ENCODE peak calls at places on chromosomes 1 and 21, in four cellular contexts. U is IMR-90, V is neuronal stem cell, H is mesendoderm. W is an unnamed sample.

GRCh38 chr21:33541105-33541711 is 709 bp downstream of the GART start:
- DNase-seq in U (peak), V (no peak), H (peak), W (no peak)

GRCh38 chr21:45590726-45591618 is 48.7 kb upstream of the SLC19A1 start:
- DNase-seq in U (no peak), V (no peak), H (no peak), W (peak)

GRCh38 chr21:39613029-39613934 is 542 bp downstream of the B3GALT5 start:
- DNase-seq in U (no peak), V (no peak), H (peak), W (no peak)

GRCh38 chr1:23524716-23525401 is 6.2 kb downstream of the E2F2 start:
- DNase-seq in U (no peak), V (no peak), H (no peak), W (no peak)

GRCh38 chr1:35866998-35867397 is 16.0 kb upstream of the AGO1 start:
- DNase-seq in U (no peak), V (no peak), H (no peak), W (no peak)

GRCh38 chr1:21324368-21325137 is 34.3 kb upstream of the ECE1 start:
- DNase-seq in U (peak), V (no peak), H (peak), W (peak)

GRCh38 chr1:201480231-201481003 is 11.4 kb upstream of the PHLDA3 start:
- DNase-seq in U (no peak), V (no peak), H (peak), W (peak)

GRCh38 chr1:32702599-32703478 is at the start of gene SYNC:
- DNase-seq in U (peak), V (no peak), H (no peak), W (no peak)

GRCh38 chr1:92484472-92485373 is 2.0 kb downstream of the GFI1 start:
- DNase-seq in U (no peak), V (peak), H (peak), W (no peak)

GRCh38 chr1:9004731-9005708 is 21.2 kb downstream of the SLC2A7 start:
- DNase-seq in U (peak), V (peak), H (peak), W (peak)

GRCh38 chr1:48749068-48749467 is 27.6 kb downstream of the BEND5 start:
- DNase-seq in U (no peak), V (no peak), H (no peak), W (no peak)

GRCh38 chr1:47555307-47555706 is 117.5 kb downstream of the FOXD2 start:
- DNase-seq in U (no peak), V (no peak), H (no peak), W (no peak)

GRCh38 chr1:51133045-51133444 is 31.0 kb downstream of the C1orf185 start:
- DNase-seq in U (no peak), V (no peak), H (no peak), W (no peak)

GRCh38 chr1:243286409-243287127 is 30.7 kb downstream of the SDCCAG8 start:
- DNase-seq in U (peak), V (no peak), H (no peak), W (no peak)

GRCh38 chr1:180163044-180163443 is 8.4 kb downstream of the QSOX1 start:
- DNase-seq in U (no peak), V (no peak), H (no peak), W (no peak)

GRCh38 chr1:1347026-1347595 is 2.1 kb downstream of the DVL1 start:
- DNase-seq in U (no peak), V (no peak), H (no peak), W (no peak)

GRCh38 chr1:221611930-221612777 is 129.7 kb downstream of the DUSP10 start:
- DNase-seq in U (peak), V (no peak), H (peak), W (peak)

GRCh38 chr1:153735090-153735420 is 7.2 kb downstream of the INTS3 start:
- DNase-seq in U (no peak), V (no peak), H (no peak), W (no peak)

GRCh38 chr1:153733970-153734369 is 6.1 kb downstream of the INTS3 start:
- DNase-seq in U (no peak), V (no peak), H (no peak), W (no peak)

GRCh38 chr1:153730468-153730988 is 2.7 kb downstream of the INTS3 start:
- DNase-seq in U (no peak), V (no peak), H (no peak), W (no peak)

DNA sequence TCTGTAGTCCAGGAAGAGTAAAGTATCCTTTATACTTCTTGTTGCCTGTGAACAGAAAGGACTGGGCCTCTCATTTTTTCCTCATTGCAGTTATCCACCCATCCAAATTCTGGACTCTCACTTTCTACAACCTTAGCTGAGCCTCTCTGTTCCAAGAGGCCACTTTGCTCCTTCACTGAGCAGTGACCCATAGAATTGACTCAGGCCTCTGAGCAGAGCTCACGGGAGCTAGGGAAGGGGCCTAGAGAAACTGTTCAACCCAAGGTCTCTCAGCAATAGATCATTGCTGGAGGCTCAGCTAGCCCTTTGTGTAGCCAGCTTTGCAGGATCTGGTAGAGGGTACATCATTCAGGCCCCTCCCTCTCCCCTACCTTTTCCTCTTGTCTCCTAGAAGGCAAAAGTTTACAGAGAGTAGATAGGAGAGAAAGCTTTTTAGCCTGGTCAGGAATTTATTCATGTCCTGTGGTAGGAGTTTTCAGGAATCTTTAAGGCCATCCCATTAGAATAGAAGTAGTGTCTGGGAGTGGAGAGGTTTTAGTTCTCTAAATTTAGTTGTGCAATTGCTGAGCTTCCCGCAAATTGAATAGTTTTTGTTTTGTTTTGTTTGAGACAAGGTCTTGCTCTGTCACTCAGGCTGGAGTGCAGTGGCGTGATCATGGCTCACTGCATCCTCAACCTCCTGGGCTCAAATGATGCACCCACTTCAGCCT is 6.7 kb downstream of the INTS3 start:
- DNase-seq in U (no peak), V (no peak), H (no peak), W (peak)
- H2BK5ac ChIP-seq in U (no peak), V (no peak), H (peak), W (no peak)

GRCh38 chr1:116855788-116856187 is 53.9 kb upstream of the PTGFRN start:
- DNase-seq in U (peak), V (no peak), H (no peak), W (no peak)

GRCh38 chr1:116857092-116857491 is 52.6 kb upstream of the PTGFRN start:
- DNase-seq in U (no peak), V (no peak), H (no peak), W (peak)

GRCh38 chr1:116855220-116855619 is 54.5 kb upstream of the PTGFRN start:
- DNase-seq in U (no peak), V (no peak), H (peak), W (no peak)

GRCh38 chr1:116856312-116856711 is 53.4 kb upstream of the PTGFRN start:
- DNase-seq in U (no peak), V (no peak), H (no peak), W (no peak)

DNA sequence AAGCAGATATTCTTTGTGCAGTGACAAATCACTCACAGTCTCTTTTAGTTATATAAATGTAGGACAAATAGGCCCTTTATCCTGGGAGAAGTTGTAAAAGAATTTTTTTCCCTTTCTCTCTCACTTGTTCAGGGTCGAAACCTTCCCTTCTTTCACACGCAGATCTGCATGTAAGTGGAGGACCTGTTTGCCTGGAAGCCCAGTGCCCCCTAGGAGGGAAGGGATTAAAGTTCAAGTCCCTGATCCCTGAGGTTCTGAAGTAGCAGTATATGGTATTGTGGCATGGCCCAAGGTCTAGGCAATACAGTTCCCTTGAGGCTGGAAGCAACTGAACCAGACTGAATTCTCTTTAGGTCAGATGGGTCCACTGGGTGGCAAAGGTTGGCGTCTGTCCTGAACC is 48.6 kb upstream of the PTGFRN start:
- DNase-seq in U (no peak), V (no peak), H (peak), W (no peak)
- H2BK5ac ChIP-seq in U (no peak), V (no peak), H (peak), W (no peak)

GRCh38 chr1:150186789-150187559 is 37.3 kb downstream of the PLEKHO1 start:
- DNase-seq in U (peak), V (no peak), H (peak), W (peak)
- H2BK5ac ChIP-seq in U (peak), V (no peak), H (no peak), W (no peak)

DNA sequence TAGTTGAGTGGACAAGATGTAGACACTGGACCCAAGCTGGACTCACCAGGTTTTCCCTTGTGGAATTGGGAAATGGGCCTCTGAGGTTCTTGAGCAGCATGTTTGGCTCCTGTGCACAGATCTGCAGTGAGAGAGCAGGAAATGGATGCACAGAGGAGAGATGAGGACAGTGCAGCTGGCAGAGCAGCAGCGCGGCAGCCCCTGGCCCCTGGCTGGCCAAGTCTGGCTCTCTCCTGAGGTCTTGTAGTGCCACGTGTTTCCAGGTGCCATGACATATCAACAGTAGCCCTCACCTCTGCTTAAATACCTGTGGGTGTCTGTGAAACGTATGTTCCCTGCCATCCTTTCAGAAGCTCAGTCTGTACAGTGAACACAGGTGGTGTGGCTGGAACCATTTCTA is 19.2 kb upstream of the BCL10 start:
- DNase-seq in U (no peak), V (no peak), H (no peak), W (no peak)
- H2BK5ac ChIP-seq in U (no peak), V (no peak), H (no peak), W (no peak)

GRCh38 chr1:181604482-181604881 is 121.2 kb downstream of the CACNA1E start:
- DNase-seq in U (no peak), V (no peak), H (no peak), W (no peak)

GRCh38 chr1:181608386-181608785 is 125.1 kb downstream of the CACNA1E start:
- DNase-seq in U (no peak), V (no peak), H (no peak), W (no peak)

GRCh38 chr1:181608951-181609350 is 125.6 kb downstream of the CACNA1E start:
- DNase-seq in U (no peak), V (no peak), H (no peak), W (no peak)

GRCh38 chr1:181603735-181604410 is 120.6 kb downstream of the CACNA1E start:
- DNase-seq in U (no peak), V (no peak), H (no peak), W (no peak)

DNA sequence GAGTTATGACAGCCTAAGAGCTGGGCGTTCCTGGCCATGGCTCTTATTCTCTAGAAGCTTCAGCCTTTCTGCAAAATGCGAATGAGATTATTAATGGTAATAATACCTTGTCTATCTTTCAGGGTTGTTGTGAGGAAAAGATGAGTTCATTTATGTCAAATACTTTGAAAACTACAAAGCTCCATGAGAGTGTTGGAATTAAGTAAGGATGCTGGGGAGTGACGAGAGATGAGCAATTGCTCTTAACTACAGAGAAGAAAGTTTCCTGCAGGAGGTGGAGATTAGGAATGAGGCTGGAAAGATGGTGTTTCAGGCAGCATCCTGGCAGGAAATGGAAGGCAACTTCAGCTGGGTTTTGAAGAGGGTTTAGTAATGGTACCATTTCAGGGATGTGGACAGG is 124.2 kb downstream of the CACNA1E start:
- DNase-seq in U (no peak), V (no peak), H (no peak), W (no peak)
- H2BK5ac ChIP-seq in U (no peak), V (no peak), H (no peak), W (no peak)

GRCh38 chr1:247331172-247331525 is 518 bp downstream of the ZNF496 start:
- DNase-seq in U (peak), V (peak), H (peak), W (peak)
- H2BK5ac ChIP-seq in U (peak), V (peak), H (peak), W (peak)

GRCh38 chr1:184877992-184878391 is 96.3 kb downstream of the NIBAN1 start:
- DNase-seq in U (no peak), V (no peak), H (no peak), W (no peak)

GRCh38 chr1:184881941-184882648 is 92.2 kb downstream of the NIBAN1 start:
- DNase-seq in U (no peak), V (no peak), H (no peak), W (peak)

GRCh38 chr1:184882649-184883303 is 91.5 kb downstream of the NIBAN1 start:
- DNase-seq in U (no peak), V (no peak), H (no peak), W (no peak)

GRCh38 chr1:184878602-184879001 is 95.7 kb downstream of the NIBAN1 start:
- DNase-seq in U (no peak), V (no peak), H (no peak), W (no peak)

DNA sequence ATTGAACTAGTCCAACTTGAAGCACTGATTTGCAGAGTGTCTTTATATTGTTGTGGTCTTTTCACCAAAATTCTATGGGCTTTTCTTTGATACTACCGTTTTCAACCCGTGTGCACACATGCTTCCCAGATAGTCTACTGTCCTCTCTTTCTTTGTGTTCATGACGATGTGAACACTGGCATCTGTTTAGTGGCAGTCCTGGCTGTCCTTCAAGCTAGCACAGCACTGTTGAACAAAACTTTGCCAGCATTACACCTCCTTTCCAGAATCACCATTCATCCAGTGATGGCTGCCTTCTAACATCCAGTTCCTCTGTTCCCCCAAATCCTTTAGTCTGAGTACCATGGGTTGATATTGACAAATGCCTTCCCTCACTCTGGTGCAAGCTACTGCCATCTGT is 94.4 kb downstream of the NIBAN1 start:
- DNase-seq in U (no peak), V (no peak), H (no peak), W (no peak)
- H2BK5ac ChIP-seq in U (no peak), V (no peak), H (no peak), W (no peak)

GRCh38 chr1:39134768-39135333 is 69.6 kb upstream of the MACF1 start:
- DNase-seq in U (no peak), V (no peak), H (no peak), W (peak)

GRCh38 chr1:39131940-39132339 is 72.6 kb upstream of the MACF1 start:
- DNase-seq in U (no peak), V (no peak), H (no peak), W (no peak)

GRCh38 chr1:39130297-39130696 is 74.2 kb upstream of the MACF1 start:
- DNase-seq in U (peak), V (no peak), H (no peak), W (peak)

GRCh38 chr1:39133340-39133684 is 71.2 kb upstream of the MACF1 start:
- DNase-seq in U (no peak), V (no peak), H (no peak), W (no peak)

DNA sequence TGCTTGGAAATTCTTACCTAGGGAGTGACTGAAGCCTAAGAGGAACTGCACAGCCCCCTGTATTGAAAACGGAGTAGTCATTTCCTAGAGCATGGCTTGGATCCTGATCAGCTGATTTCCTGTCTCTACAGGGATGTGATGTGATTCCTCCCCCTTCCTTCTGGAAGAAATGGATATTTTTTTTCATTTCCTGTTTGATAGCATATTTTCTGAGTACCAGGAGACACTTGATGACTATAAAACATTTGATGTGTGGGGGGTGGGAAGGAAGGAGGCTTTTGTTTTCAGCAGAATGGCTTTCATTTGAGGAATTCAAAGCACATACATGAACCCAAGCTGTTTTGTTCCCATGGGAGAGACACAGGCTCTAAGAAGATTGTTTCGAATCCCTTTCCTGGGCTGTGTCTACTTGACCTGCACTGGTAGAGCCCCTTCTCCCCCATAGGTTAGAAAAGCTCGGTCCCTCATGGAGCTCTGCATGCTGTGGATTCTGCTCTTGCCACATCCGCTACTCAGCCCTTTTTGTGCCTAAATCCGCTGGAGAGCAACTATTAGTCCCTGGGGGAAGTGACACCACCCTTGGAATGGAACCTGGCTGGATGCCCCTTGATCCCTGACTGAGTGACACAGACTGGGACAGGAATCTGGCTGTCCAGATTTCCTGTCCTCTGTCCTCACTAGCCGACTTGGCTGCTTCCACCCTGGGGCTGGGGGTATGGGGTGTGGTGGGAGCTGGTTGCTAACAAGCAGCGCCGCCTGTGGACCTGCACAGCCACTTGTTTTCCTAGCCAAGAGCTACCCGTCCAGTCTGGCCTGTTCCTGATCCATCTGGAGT is 71.8 kb upstream of the MACF1 start:
- DNase-seq in U (peak), V (peak), H (peak), W (peak)
- H2BK5ac ChIP-seq in U (peak), V (no peak), H (no peak), W (peak)

GRCh38 chr1:3767328-3767925 is 5.1 kb upstream of the SMIM1 start:
- DNase-seq in U (no peak), V (no peak), H (no peak), W (no peak)

GRCh38 chr1:3771108-3772026 is 1.2 kb upstream of the SMIM1 start:
- DNase-seq in U (no peak), V (no peak), H (peak), W (no peak)

GRCh38 chr1:3770047-3770765 is 2.3 kb upstream of the SMIM1 start:
- DNase-seq in U (no peak), V (no peak), H (no peak), W (no peak)

GRCh38 chr1:3772027-3772714 is 378 bp upstream of the SMIM1 start:
- DNase-seq in U (peak), V (peak), H (peak), W (peak)

GRCh38 chr1:3768811-3769390 is 3.6 kb upstream of the SMIM1 start:
- DNase-seq in U (no peak), V (no peak), H (no peak), W (no peak)
- H2BK5ac ChIP-seq in U (no peak), V (no peak), H (no peak), W (no peak)

DNA sequence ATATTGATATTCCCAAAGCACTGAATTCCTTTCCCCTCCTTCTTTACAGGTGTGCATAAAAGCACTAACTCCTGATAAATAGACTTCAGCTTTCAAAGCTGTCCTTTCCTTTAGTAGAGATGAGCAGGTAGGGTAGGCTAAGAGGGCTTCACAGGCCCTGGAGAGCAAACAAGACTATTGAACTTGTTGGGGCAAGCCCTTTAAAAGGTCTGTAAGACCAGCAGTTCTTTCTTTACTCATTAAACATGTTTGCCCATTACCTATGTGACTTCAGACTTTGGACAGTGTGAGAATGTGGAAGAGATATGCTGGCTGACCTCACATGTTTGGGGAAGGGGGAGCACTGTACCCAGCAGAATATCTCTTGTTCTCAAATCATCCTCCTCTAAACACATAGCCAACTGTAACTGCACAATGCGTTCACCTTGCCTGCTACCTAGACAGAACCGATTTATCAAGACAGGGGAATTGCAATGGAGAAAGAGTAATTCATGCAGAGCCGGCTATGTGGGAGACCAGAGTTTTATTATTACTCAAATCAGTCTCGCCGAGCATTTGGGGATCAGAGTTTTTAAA is 27.1 kb upstream of the HAO2 start:
- DNase-seq in U (no peak), V (no peak), H (no peak), W (no peak)
- H2BK5ac ChIP-seq in U (no peak), V (no peak), H (peak), W (no peak)